ENCODE peak calls at places on chromosomes 7 and 10, in ten cellular contexts. Z is IMR-90, N is mucosa of descending colon, P is Peyer's patch, K is transverse colon, X is heart left ventricle, U is ovary, T is esophagus muscularis mucosa, Y is thoracic aorta, G is SK-N-SH. H is an unnamed sample.

GRCh38 chr7:118169146-118169545 is 14.8 kb upstream of the LSM8 start:
- DNase-seq in Y (no peak), U (no peak), N (no peak), G (no peak), T (no peak), X (no peak), K (no peak), P (no peak), Z (peak; percentile 41), H (no peak)

GRCh38 chr10:110363572-110364411 is 59.1 kb upstream of the SMNDC1 start:
- DNase-seq in X (no peak), N (peak; percentile 52), Z (no peak), T (no peak), G (no peak), K (peak; percentile 24), P (peak; percentile 35), U (no peak), Y (no peak), H (no peak)

GRCh38 chr10:91290607-91291006 is 70.1 kb downstream of the PCGF5 start:
- DNase-seq in Y (no peak), P (no peak), K (no peak), T (no peak), U (no peak), N (no peak), X (no peak), Z (no peak), G (no peak), H (no peak)

GRCh38 chr10:12489806-12490205 is 140.5 kb downstream of the CAMK1D start:
- DNase-seq in P (no peak), K (no peak), N (peak; percentile 46), Z (no peak), T (no peak), Y (no peak), U (no peak), X (no peak), G (no peak), H (no peak)

GRCh38 chr7:65477326-65477725 is 103.7 kb downstream of the ZNF92 start:
- DNase-seq in Z (peak; percentile 5), N (no peak), T (no peak), K (no peak), Y (no peak), U (no peak), G (peak; percentile 67), P (no peak), X (no peak), H (no peak)

GRCh38 chr10:93309062-93309461 is 173.1 kb downstream of the MYOF start:
- DNase-seq in G (peak; percentile 54), Y (no peak), Z (peak; percentile 22), P (no peak), U (no peak), N (no peak), T (no peak), X (no peak), K (no peak), H (no peak)

GRCh38 chr7:82194011-82194410 is 249.6 kb downstream of the CACNA2D1 start:
- DNase-seq in U (no peak), P (no peak), Y (no peak), Z (peak; percentile 66), N (no peak), G (no peak), X (no peak), K (no peak), T (no peak), H (no peak)

GRCh38 chr10:71138126-71138860 is 74.1 kb upstream of the UNC5B start:
- DNase-seq in U (no peak), X (peak; percentile 52), Z (no peak), Y (no peak), P (no peak), N (no peak), G (no peak), T (no peak), K (no peak), H (no peak)

GRCh38 chr7:1239455-1240295 is 7.0 kb downstream of the UNCX start:
- DNase-seq in G (no peak), N (peak; percentile 5), P (no peak), Z (no peak), K (no peak), T (no peak), U (no peak), X (no peak), Y (no peak), H (no peak)

GRCh38 chr7:82443801-82444219 is 233 bp upstream of the CACNA2D1 start:
- DNase-seq in X (peak; percentile 92), K (peak; percentile 67), P (peak; percentile 19), N (peak; percentile 59), Y (peak; percentile 66), U (peak; percentile 87), T (peak; percentile 94), Z (peak; percentile 91), G (peak; percentile 97), H (peak; percentile 86)

GRCh38 chr7:11235491-11235890 is 261.8 kb downstream of the PHF14 start:
- DNase-seq in T (no peak), Y (no peak), Z (no peak), K (no peak), P (no peak), G (no peak), U (no peak), X (no peak), N (no peak), H (no peak)

GRCh38 chr10:124263726-124264125 is 155.0 kb downstream of the OAT start:
- DNase-seq in T (no peak), Y (no peak), P (no peak), N (no peak), Z (no peak), G (no peak), X (no peak), K (no peak), U (no peak), H (peak; percentile 15)

GRCh38 chr10:124262971-124263370 is 155.8 kb downstream of the OAT start:
- DNase-seq in Z (no peak), N (no peak), P (no peak), K (no peak), T (no peak), U (no peak), Y (no peak), X (peak; percentile 36), G (no peak), H (no peak)

GRCh38 chr10:124264711-124265390 is 153.9 kb downstream of the OAT start:
- DNase-seq in Y (no peak), U (no peak), N (no peak), T (no peak), Z (no peak), K (no peak), P (no peak), G (no peak), X (no peak), H (no peak)

GRCh38 chr10:124265391-124265745 is 153.4 kb downstream of the OAT start:
- DNase-seq in K (no peak), X (no peak), P (no peak), Z (no peak), U (no peak), T (no peak), G (no peak), N (no peak), Y (no peak), H (peak; percentile 4)

GRCh38 chr10:124264271-124264670 is 154.5 kb downstream of the OAT start:
- DNase-seq in X (no peak), N (no peak), P (no peak), Y (no peak), K (no peak), Z (no peak), T (no peak), G (no peak), U (no peak), H (no peak)
- H3K4me3 ChIP-seq in X (no peak overlapping the region), N (no peak overlapping the region), P (no peak overlapping the region), Y (no peak overlapping the region), K (no peak overlapping the region), Z (no peak overlapping the region), T (no peak overlapping the region), G (no peak overlapping the region), U (no peak overlapping the region), H (no peak overlapping the region)

GRCh38 chr10:62182595-62182994 is 86.0 kb downstream of the RTKN2 start:
- DNase-seq in Y (no peak), P (no peak), U (no peak), N (no peak), K (no peak), T (no peak), X (no peak), Z (no peak), G (no peak), H (no peak)
- H3K4me1 ChIP-seq in Y (peaks cover 28% of the 10 kb centered on the region), P (no peaks in the 10 kb centered on the region), U (no peaks in the 10 kb centered on the region), N (no peaks in the 10 kb centered on the region), K (no peaks in the 10 kb centered on the region), T (no peaks in the 10 kb centered on the region), X (peaks cover 9% of the 10 kb centered on the region), Z (no peaks in the 10 kb centered on the region), G (no peaks in the 10 kb centered on the region), H (no peaks in the 10 kb centered on the region)

GRCh38 chr7:6430271-6430940 is 17.3 kb downstream of the DAGLB start:
- DNase-seq in X (no peak), P (no peak), U (no peak), Z (peak; percentile 80), Y (no peak), N (no peak), T (no peak), K (no peak), G (peak; percentile 67), H (no peak)
- TF ChIP-seq CTCF in X (no peak), P (no peak), U (no peak), Z (peak; percentile 17), Y (no peak), N (no peak), T (no peak), K (no peak), G (peak; percentile 53), H (no peak)

GRCh38 chr10:96560489-96560888 is 26.3 kb downstream of the TM9SF3 start:
- DNase-seq in K (no peak), T (no peak), Z (no peak), X (no peak), P (no peak), N (no peak), G (no peak), U (no peak), Y (no peak), H (no peak)

GRCh38 chr10:96560970-96561887 is 25.6 kb downstream of the TM9SF3 start:
- DNase-seq in Y (no peak), K (no peak), Z (peak; percentile 48), X (no peak), G (no peak), T (no peak), U (no peak), P (no peak), N (no peak), H (no peak)

GRCh38 chr10:96568402-96568801 is 18.4 kb downstream of the TM9SF3 start:
- DNase-seq in Z (no peak), N (no peak), G (no peak), K (no peak), T (no peak), Y (no peak), U (no peak), X (no peak), P (no peak), H (no peak)

GRCh38 chr10:96570512-96570911 is 16.3 kb downstream of the TM9SF3 start:
- DNase-seq in P (no peak), G (no peak), X (no peak), T (no peak), Y (no peak), K (no peak), N (no peak), U (no peak), Z (no peak), H (no peak)

DNA sequence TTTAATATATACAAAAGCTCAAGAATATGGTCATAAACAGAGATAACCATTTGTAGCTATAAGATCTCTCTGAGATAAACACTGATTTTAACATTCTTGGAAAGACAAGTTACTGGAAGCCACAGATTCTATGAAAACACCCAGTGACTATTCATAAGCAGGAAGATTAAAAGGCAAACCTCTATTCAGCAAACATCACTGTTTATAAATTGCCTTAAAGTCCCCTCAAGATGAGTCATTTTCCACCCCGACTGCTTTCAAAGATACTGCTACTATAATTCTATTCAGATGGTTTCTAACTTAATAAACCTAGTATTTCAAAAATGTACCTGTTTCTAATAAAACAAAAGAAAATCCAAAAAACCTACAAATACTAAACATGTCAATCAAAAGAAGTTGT is 21.0 kb downstream of the TM9SF3 start:
- DNase-seq in K (no peak), T (no peak), X (no peak), G (peak; percentile 24), Z (peak; percentile 80), Y (no peak), P (no peak), U (no peak), N (no peak), H (no peak)
- H3K4me3 ChIP-seq in K (no peak overlapping the region), T (no peak overlapping the region), X (no peak overlapping the region), G (no peak overlapping the region), Z (no peak overlapping the region), Y (no peak overlapping the region), P (no peak overlapping the region), U (no peak overlapping the region), N (no peak overlapping the region), H (no peak overlapping the region)